ENCODE peak calls at places on chromosomes 3 and 15, in four cellular contexts. A is testis, O is PC-9, Q is kidney. T is an unnamed sample.

GRCh38 chr3:133882986-133883586 is 12.6 kb downstream of the RAB6B start:
- DNase-seq in O (no peak), A (no peak), Q (peak), T (no peak)

GRCh38 chr3:152328841-152329240 is 60.1 kb downstream of the MBNL1 start:
- DNase-seq in Q (no peak), A (no peak), O (no peak), T (no peak)

GRCh38 chr15:90872481-90873184 is 4.2 kb downstream of the FURIN start:
- DNase-seq in Q (no peak), O (no peak), A (no peak), T (no peak)

GRCh38 chr3:25900171-25900570 is 110.3 kb downstream of the OXSM start:
- DNase-seq in A (no peak), O (no peak), Q (no peak), T (no peak)

GRCh38 chr15:65960586-65960985 is 91.3 kb downstream of the RAB11A start:
- DNase-seq in A (no peak), O (no peak), Q (no peak), T (no peak)

GRCh38 chr3:126570103-126570541 is 11.4 kb upstream of the C3orf22 start:
- DNase-seq in Q (no peak), O (no peak), A (no peak), T (no peak)

GRCh38 chr3:62587169-62587568 is 213.8 kb upstream of the FEZF2 start:
- DNase-seq in O (no peak), Q (no peak), A (no peak), T (no peak)

GRCh38 chr3:142935963-142936362 is 27.5 kb downstream of the PAQR9 start:
- DNase-seq in A (no peak), Q (no peak), O (no peak), T (no peak)

GRCh38 chr3:62084558-62084957 is 288.8 kb downstream of the FEZF2 start:
- DNase-seq in Q (no peak), A (no peak), O (peak), T (no peak)

GRCh38 chr3:189515916-189516531 is 115.2 kb upstream of the TP63 start:
- DNase-seq in A (no peak), Q (no peak), O (no peak), T (no peak)

GRCh38 chr3:15291589-15292541 is 40.5 kb downstream of the SH3BP5 start:
- DNase-seq in O (peak), A (no peak), Q (peak), T (no peak)

GRCh38 chr3:46903341-46904302 is 26.1 kb downstream of the PTH1R start:
- DNase-seq in A (no peak), O (peak), Q (peak), T (no peak)

GRCh38 chr15:100763764-100764750 is 115.6 kb upstream of the ALDH1A3 start:
- DNase-seq in A (no peak), O (no peak), Q (no peak), T (no peak)

GRCh38 chr3:69941439-69942176 is 57.9 kb upstream of the SAMMSON start:
- DNase-seq in A (no peak), Q (no peak), O (no peak), T (no peak)

GRCh38 chr15:31439328-31439727 is 112.7 kb downstream of the KLF13 start:
- DNase-seq in O (no peak), Q (no peak), A (no peak), T (no peak)
- TF ChIP-seq CTCF in O (no peak), Q (peak), A (no peak), T (peak)

GRCh38 chr3:88031543-88032148 is 27.2 kb downstream of the CGGBP1 start:
- DNase-seq in O (peak), Q (no peak), A (no peak), T (no peak)

GRCh38 chr3:88033088-88033487 is 25.7 kb downstream of the CGGBP1 start:
- DNase-seq in O (no peak), A (no peak), Q (no peak), T (no peak)

GRCh38 chr3:88030200-88030599 is 28.6 kb downstream of the CGGBP1 start:
- DNase-seq in O (no peak), A (no peak), Q (no peak), T (no peak)

GRCh38 chr3:88033806-88034205 is 25.0 kb downstream of the CGGBP1 start:
- DNase-seq in A (no peak), Q (no peak), O (no peak), T (no peak)

GRCh38 chr3:88032245-88032644 is 26.6 kb downstream of the CGGBP1 start:
- DNase-seq in Q (no peak), A (no peak), O (no peak), T (no peak)
- H3K4me3 ChIP-seq in Q (peak), A (peak), O (peak), T (peak)

GRCh38 chr15:43246261-43246764 is 20.4 kb downstream of the TGM5 start:
- DNase-seq in Q (no peak), O (no peak), A (no peak), T (no peak)
- TF ChIP-seq CTCF in Q (no peak), O (no peak), A (no peak), T (no peak)

GRCh38 chr15:68485721-68486360 is 53.9 kb upstream of the ITGA11 start:
- DNase-seq in O (no peak), Q (no peak), A (no peak), T (no peak)
- H3K4me3 ChIP-seq in O (no peak), Q (no peak), A (no peak), T (no peak)

DNA sequence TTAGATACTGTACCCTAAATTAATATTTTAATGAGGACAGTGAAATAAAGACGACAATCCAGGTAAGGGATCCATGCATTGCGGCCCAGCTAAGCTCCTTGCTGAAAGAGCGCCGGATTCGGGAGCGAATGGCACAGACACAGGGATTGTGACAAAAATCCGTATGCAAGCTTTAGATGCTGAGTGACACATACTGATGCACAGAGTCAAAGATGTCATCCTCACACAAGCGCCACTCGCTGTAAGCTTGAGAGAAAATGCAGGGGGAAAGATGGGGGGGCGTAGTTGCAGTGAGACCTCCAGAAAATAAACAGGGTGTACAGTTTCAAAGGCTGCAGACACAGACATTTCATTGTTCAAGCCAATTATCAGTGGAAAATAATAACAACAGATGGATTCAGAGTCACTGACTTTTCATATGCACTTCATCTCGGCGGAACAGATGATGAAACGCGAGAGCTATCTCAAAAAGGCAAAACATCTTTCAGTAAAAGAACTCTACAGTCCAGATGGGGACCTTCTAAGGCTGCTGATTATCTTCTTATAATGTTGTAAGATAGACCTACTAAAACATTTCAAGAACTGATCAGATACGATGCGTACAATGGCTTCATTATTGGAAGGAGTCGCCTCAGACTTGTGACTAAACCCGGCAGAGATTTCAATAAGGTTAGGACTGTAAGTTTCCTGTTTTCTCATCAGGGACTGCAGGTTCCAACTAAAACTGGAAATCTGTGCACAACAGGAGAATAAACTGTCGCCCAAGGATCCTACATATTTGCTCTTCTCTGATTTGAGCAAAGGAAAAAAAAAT is 275.4 kb downstream of the FOXP1 start:
- DNase-seq in O (no peak), A (no peak), Q (no peak), T (no peak)
- TF ChIP-seq CTCF in O (no peak), A (no peak), Q (no peak), T (no peak)

GRCh38 chr3:135970500-135971116 is 5.1 kb downstream of the PPP2R3A start:
- DNase-seq in A (peak), Q (no peak), O (no peak), T (no peak)

GRCh38 chr3:135966349-135966695 is 794 bp downstream of the PPP2R3A start:
- DNase-seq in Q (no peak), O (no peak), A (peak), T (no peak)

GRCh38 chr3:135965506-135966348 is at the start of gene PPP2R3A:
- DNase-seq in O (peak), Q (peak), A (peak), T (peak)

GRCh38 chr3:135966875-135967274 is 1.3 kb downstream of the PPP2R3A start:
- DNase-seq in Q (no peak), O (no peak), A (no peak), T (no peak)

GRCh38 chr3:135967867-135968266 is 2.3 kb downstream of the PPP2R3A start:
- DNase-seq in O (no peak), Q (no peak), A (no peak), T (no peak)
- H3K4me3 ChIP-seq in O (no peak), Q (peak), A (no peak), T (no peak)